ENCODE peak calls at places on chromosomes 3 and 15, in six cellular contexts. P, A, N, G, W and Z are unnamed samples.
A peak's percentile ranks its signal among the peaks of the same experiment; 100 is the strongest.

GRCh38 chr3:129534428-129535027 is 6.1 kb downstream of the RHO start:
- DNase-seq in W (no peak), N (no peak), G (no peak), P (no peak), A (peak; percentile 29), Z (no peak)

GRCh38 chr3:194196876-194197275 is 60.9 kb downstream of the HES1 start:
- DNase-seq in A (no peak), P (no peak), G (no peak), N (no peak), W (no peak), Z (no peak)

GRCh38 chr3:119743921-119744320 is 38.0 kb upstream of the NR1I2 start:
- DNase-seq in W (no peak), A (no peak), P (no peak), G (no peak), N (no peak), Z (no peak)

GRCh38 chr3:170910542-170910941 is 2.1 kb upstream of the EIF5A2 start:
- DNase-seq in N (no peak), G (no peak), P (no peak), W (peak; percentile 9), A (no peak), Z (no peak)

GRCh38 chr3:2097641-2098191 is 950 bp upstream of the CNTN4 start:
- DNase-seq in A (no peak), P (peak; percentile 52), N (no peak), G (no peak), W (peak; percentile 36), Z (peak; percentile 10)

GRCh38 chr3:105387122-105387751 is 20.5 kb downstream of the ALCAM start:
- DNase-seq in N (no peak), P (no peak), G (no peak), A (no peak), W (peak; percentile 47), Z (no peak)

GRCh38 chr3:138062626-138063025 is 52.7 kb downstream of the CLDN18 start:
- DNase-seq in N (no peak), A (no peak), G (peak; percentile 45), P (no peak), W (peak; percentile 82), Z (no peak)

GRCh38 chr15:44861439-44861910 is 95.0 kb upstream of the TERB2 start:
- DNase-seq in N (no peak), P (no peak), W (no peak), A (no peak), G (no peak), Z (no peak)

GRCh38 chr3:15064299-15064834 is 748 bp downstream of the MRPS25 start:
- DNase-seq in G (no peak), A (no peak), P (peak; percentile 18), W (peak; percentile 47), N (no peak), Z (peak; percentile 44)

GRCh38 chr15:79434361-79434760 is 2.2 kb downstream of the MINAR1 start:
- DNase-seq in G (no peak), P (no peak), A (no peak), W (no peak), N (no peak), Z (no peak)